ENCODE peak calls at places on chromosome 3, in eight cellular contexts. N is SK-N-SH; V is stomach; P is esophagus squamous epithelium; I is CD8-positive, alpha-beta memory T cell; U is CD8-positive, alpha-beta T cell; J is aorta; S is CD4-positive, CD25-positive, alpha-beta regulatory T cell. C is an unnamed sample. For H3K36me3, the result is how much of the 10 kb centered on the place peaks cover.

GRCh38 chr3:136366289-136366688 is 116.1 kb downstream of the PCCB start:
- DNase-seq in N (no peak), S (no peak), U (no peak), V (no peak), J (no peak), I (no peak), P (no peak), C (no peak)

GRCh38 chr3:155441026-155441425 is 147.5 kb upstream of the STRIT1 start:
- DNase-seq in S (no peak), I (no peak), U (no peak), N (no peak), J (no peak), V (no peak), P (no peak), C (no peak)

GRCh38 chr3:59880717-59881116 is 830.9 kb upstream of the CFAP20DC start:
- DNase-seq in S (no peak), I (no peak), N (no peak), U (no peak), J (no peak), P (no peak), V (no peak), C (no peak)

GRCh38 chr3:56397798-56398197 is 70.5 kb downstream of the ERC2 start:
- DNase-seq in P (no peak), V (no peak), U (no peak), S (no peak), J (no peak), N (no peak), I (no peak), C (no peak)

GRCh38 chr3:112149136-112149535 is 16.1 kb upstream of the GCSAM start:
- DNase-seq in U (no peak), J (no peak), V (no peak), N (no peak), P (no peak), I (no peak), S (no peak), C (no peak)

GRCh38 chr3:191399918-191400317 is 61.0 kb upstream of the PYDC2 start:
- DNase-seq in I (no peak), U (no peak), J (no peak), N (no peak), S (no peak), V (no peak), P (no peak), C (no peak)

GRCh38 chr3:151580592-151580991 is 119.7 kb upstream of the IGSF10 start:
- DNase-seq in U (no peak), N (no peak), J (no peak), S (no peak), I (no peak), P (no peak), V (no peak), C (no peak)

GRCh38 chr3:195105389-195105788 is 165.6 kb downstream of the XXYLT1 start:
- DNase-seq in N (no peak), I (no peak), U (no peak), V (no peak), P (no peak), J (no peak), S (no peak), C (no peak)

GRCh38 chr3:35012210-35012609 is 627.1 kb upstream of the ARPP21 start:
- DNase-seq in S (no peak), V (peak), J (no peak), P (no peak), N (no peak), I (no peak), U (no peak), C (no peak)

GRCh38 chr3:114650808-114651207 is 357.0 kb downstream of the TIGIT start:
- DNase-seq in N (no peak), U (no peak), J (no peak), S (no peak), I (no peak), P (no peak), V (no peak), C (no peak)

GRCh38 chr3:14397531-14397930 is 4.9 kb upstream of the SLC6A6 start:
- DNase-seq in J (no peak), I (no peak), P (no peak), N (no peak), V (no peak), U (no peak), S (no peak), C (no peak)

GRCh38 chr3:56321892-56322291 is 146.4 kb downstream of the ERC2 start:
- DNase-seq in I (no peak), U (no peak), V (no peak), P (no peak), N (no peak), S (no peak), J (no peak), C (no peak)

GRCh38 chr3:111735271-111735758 is 123.8 kb upstream of the PHLDB2 start:
- DNase-seq in V (no peak), U (no peak), I (no peak), S (no peak), N (no peak), J (no peak), P (no peak), C (no peak)

GRCh38 chr3:111864821-111865656 is 6.0 kb downstream of the PHLDB2 start:
- DNase-seq in I (no peak), J (no peak), U (no peak), P (no peak), V (no peak), N (no peak), S (no peak), C (no peak)

GRCh38 chr3:57068437-57069089 is 8.1 kb downstream of the SPATA12 start:
- DNase-seq in V (no peak), U (no peak), S (no peak), P (peak), I (peak), N (no peak), J (peak), C (peak)

GRCh38 chr3:42612928-42613327 is 12.4 kb downstream of the NKTR start:
- DNase-seq in N (no peak), S (no peak), V (no peak), U (no peak), J (no peak), I (no peak), P (no peak), C (no peak)

GRCh38 chr3:159748408-159748807 is 240.2 kb upstream of the IL12A start:
- DNase-seq in J (no peak), V (no peak), S (no peak), P (no peak), N (no peak), U (no peak), I (no peak), C (no peak)

GRCh38 chr3:28903171-28903601 is 377.7 kb upstream of the RBMS3 start:
- DNase-seq in V (no peak), N (no peak), S (no peak), U (no peak), J (no peak), P (no peak), I (no peak), C (no peak)

GRCh38 chr3:28905798-28906197 is 375.1 kb upstream of the RBMS3 start:
- DNase-seq in I (no peak), P (no peak), U (no peak), N (no peak), S (no peak), J (no peak), V (no peak), C (no peak)

GRCh38 chr3:28901029-28901428 is 379.8 kb upstream of the RBMS3 start:
- DNase-seq in I (no peak), J (no peak), S (no peak), P (no peak), N (no peak), V (no peak), U (no peak), C (no peak)

GRCh38 chr3:28900301-28900700 is 380.6 kb upstream of the RBMS3 start:
- DNase-seq in S (no peak), U (no peak), N (no peak), V (no peak), J (no peak), I (no peak), P (no peak), C (no peak)
- H3K36me3 ChIP-seq in S (under half), U (under half), N (under half), V (under half), J (under half), I (under half), P (under half), C (under half)

GRCh38 chr3:122962149-122962548 is 65.4 kb downstream of the SEMA5B start:
- DNase-seq in P (no peak), S (no peak), V (no peak), U (no peak), J (peak), I (no peak), N (no peak), C (no peak)

GRCh38 chr3:122961146-122961545 is 66.4 kb downstream of the SEMA5B start:
- DNase-seq in N (no peak), P (no peak), S (no peak), J (no peak), U (no peak), V (no peak), I (no peak), C (no peak)

GRCh38 chr3:122967376-122968164 is 60.0 kb downstream of the SEMA5B start:
- DNase-seq in V (no peak), U (no peak), I (no peak), S (no peak), N (no peak), J (no peak), P (no peak), C (no peak)

GRCh38 chr3:122966045-122966444 is 61.5 kb downstream of the SEMA5B start:
- DNase-seq in V (no peak), N (no peak), S (no peak), P (no peak), J (no peak), I (no peak), U (no peak), C (no peak)

DNA sequence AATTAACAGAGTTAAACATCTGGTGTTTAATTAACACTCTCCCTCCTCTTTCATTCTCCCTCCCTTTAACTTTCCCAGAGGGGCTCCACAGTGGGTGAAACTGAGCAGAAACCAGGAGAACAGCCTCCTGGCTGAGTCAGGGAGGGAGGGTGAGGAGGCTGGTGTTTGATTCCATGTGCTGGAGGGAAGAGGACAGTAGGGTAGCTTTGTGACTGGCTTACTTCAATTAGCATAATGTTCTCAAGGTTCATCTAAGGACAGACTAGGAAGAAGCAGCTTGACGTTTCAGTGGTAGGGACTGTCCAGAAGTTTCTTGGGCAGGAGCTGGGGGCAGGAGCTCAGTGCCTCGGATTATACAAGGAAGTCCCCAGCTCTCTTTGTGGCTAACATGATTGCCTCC is 62.7 kb downstream of the SEMA5B start:
- DNase-seq in P (no peak), U (no peak), V (no peak), I (no peak), N (no peak), J (no peak), S (no peak), C (no peak)
- H3K4me3 ChIP-seq in P (no peak), U (no peak), V (no peak), I (no peak), N (no peak), J (no peak), S (no peak), C (no peak)

DNA sequence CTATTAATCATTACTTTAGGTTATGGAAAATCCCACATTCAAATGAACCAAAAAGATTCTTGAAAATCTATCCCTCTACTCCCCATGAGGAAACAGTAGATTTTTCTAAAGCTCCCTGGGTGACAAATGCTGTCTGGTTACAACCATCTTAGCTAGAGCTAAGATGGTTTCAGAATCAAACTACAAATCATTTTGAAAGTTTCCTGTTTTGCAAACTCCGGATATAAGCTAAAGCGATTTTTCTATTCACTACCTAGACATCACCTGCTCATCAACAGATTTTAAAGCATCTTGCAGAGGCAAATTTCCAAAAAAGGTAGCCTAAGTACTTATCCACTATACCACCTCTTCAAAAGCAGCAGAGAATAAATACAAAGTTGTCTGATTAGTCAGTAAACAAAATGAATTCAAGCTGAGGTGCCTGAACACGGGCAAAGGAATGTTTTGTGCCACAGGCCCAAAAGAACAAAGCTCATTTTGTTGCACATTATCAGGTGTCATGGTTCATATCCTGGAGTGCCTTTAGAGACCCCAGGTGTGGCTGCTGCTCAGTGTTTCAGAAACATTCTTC is 204.9 kb downstream of the TNIK start:
- DNase-seq in J (no peak), P (no peak), N (no peak), I (peak), U (no peak), S (peak), V (no peak), C (no peak)
- H3K36me3 ChIP-seq in J (under half), P (under half), N (under half), I (under half), U (under half), S (under half), V (under half), C (under half)

GRCh38 chr3:26029323-26029722 is 239.4 kb downstream of the OXSM start:
- DNase-seq in U (no peak), I (no peak), V (no peak), N (no peak), P (no peak), S (no peak), J (no peak), C (no peak)
- H3K4me3 ChIP-seq in U (no peak), I (no peak), V (no peak), N (no peak), P (no peak), S (no peak), J (no peak), C (no peak)

GRCh38 chr3:103075282-103075681 is 640.5 kb downstream of the ZPLD1 start:
- DNase-seq in S (no peak), U (no peak), V (no peak), J (no peak), P (no peak), N (no peak), I (no peak), C (no peak)

GRCh38 chr3:103082501-103082900 is 647.7 kb downstream of the ZPLD1 start:
- DNase-seq in U (no peak), P (no peak), I (no peak), J (no peak), S (no peak), V (no peak), N (no peak), C (no peak)

DNA sequence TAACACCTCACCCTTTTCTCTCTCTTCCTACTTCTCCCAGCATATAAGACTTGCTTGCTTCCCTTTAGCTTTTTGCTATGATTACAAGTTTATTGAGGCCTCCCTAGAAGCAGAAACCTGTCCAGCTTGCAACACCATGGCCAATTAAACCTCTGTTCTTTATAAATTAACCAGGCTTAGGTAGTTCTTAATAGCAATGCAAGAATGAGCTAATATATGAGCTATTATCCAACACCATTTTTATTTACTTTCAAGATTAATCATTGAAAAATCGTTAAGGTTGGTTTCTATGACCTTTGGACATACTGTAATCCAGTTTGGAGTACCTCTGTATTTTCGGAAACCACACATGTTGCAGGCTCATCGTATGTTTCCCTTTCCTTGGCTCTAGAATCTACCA is 643.1 kb downstream of the ZPLD1 start:
- DNase-seq in P (no peak), N (no peak), I (no peak), J (no peak), V (no peak), U (no peak), S (no peak), C (no peak)
- H3K36me3 ChIP-seq in P (under half), N (under half), I (under half), J (under half), V (under half), U (under half), S (under half), C (under half)

C was measured in left ventricle myocardium inferior.